ENCODE peak calls at places on chromosomes 4 and X, in four cellular contexts. V is HCT116, W is HepG2, Y is K562. J is an unnamed sample.

GRCh38 chr4:61231421-61231820 is 31.3 kb downstream of the ADGRL3 start:
- DNase-seq in V (no peak), W (no peak), Y (no peak), J (no peak)

GRCh38 chr4:186827542-186827887 is 103.9 kb upstream of the FAT1 start:
- DNase-seq in V (no peak), W (no peak), Y (no peak), J (no peak)

GRCh38 chrX:85619962-85620361 is 240.5 kb upstream of the POF1B start:
- DNase-seq in V (no peak), W (no peak), Y (no peak), J (no peak)

GRCh38 chr4:76200771-76201224 is 12.8 kb downstream of the SCARB2 start:
- DNase-seq in V (no peak), W (peak), Y (no peak), J (no peak)

GRCh38 chrX:135112096-135112729 is 8.1 kb downstream of the ETDB start:
- DNase-seq in V (peak), W (no peak), Y (peak), J (no peak)

GRCh38 chr4:40305329-40306193 is 29.6 kb upstream of the CHRNA9 start:
- DNase-seq in V (no peak), W (no peak), Y (no peak), J (peak)

GRCh38 chrX:9525511-9526248 is 60.8 kb downstream of the TBL1X start:
- DNase-seq in V (no peak), W (no peak), Y (no peak), J (no peak)

GRCh38 chr4:15990570-15991285 is 27.8 kb upstream of the FGFBP2 start:
- DNase-seq in V (no peak), W (no peak), Y (no peak), J (no peak)

GRCh38 chr4:8265171-8265929 is 4.2 kb upstream of the HTRA3 start:
- DNase-seq in V (no peak), W (no peak), Y (no peak), J (no peak)

GRCh38 chr4:73653695-73654106 is 33.5 kb upstream of the RASSF6 start:
- DNase-seq in V (peak), W (peak), Y (peak), J (peak)

GRCh38 chrX:2894885-2895292 is 34.2 kb downstream of the ARSD start:
- DNase-seq in V (no peak), W (peak), Y (no peak), J (no peak)

GRCh38 chrX:13808293-13808692 is 8.6 kb downstream of the GPM6B start:
- DNase-seq in V (no peak), W (no peak), Y (no peak), J (no peak)

GRCh38 chrX:134948333-134949241 is 42.2 kb upstream of the SMIM10 start:
- DNase-seq in V (peak), W (peak), Y (no peak), J (no peak)

GRCh38 chr4:183249854-183250253 is 70.2 kb downstream of the CLDN22 start:
- DNase-seq in V (no peak), W (peak), Y (peak), J (no peak)

GRCh38 chr4:121072836-121073362 is 564 bp upstream of the NDNF start:
- DNase-seq in V (no peak), W (no peak), Y (no peak), J (no peak)

GRCh38 chr4:154142664-154143063 is 348.9 kb downstream of the DCHS2 start:
- DNase-seq in V (no peak), W (no peak), Y (no peak), J (no peak)

GRCh38 chr4:93779228-93779627 is 49.3 kb upstream of the ATOH1 start:
- DNase-seq in V (no peak), W (no peak), Y (no peak), J (no peak)

GRCh38 chr4:81466841-81467671 is 4.7 kb downstream of the RASGEF1B start:
- DNase-seq in V (peak), W (peak), Y (peak), J (peak)

GRCh38 chrX:13293700-13294099 is 26.2 kb downstream of the ATXN3L start:
- DNase-seq in V (no peak), W (no peak), Y (no peak), J (no peak)

GRCh38 chrX:555589-556220 is 74.9 kb upstream of the SHOX start:
- DNase-seq in V (no peak), W (no peak), Y (no peak), J (no peak)

GRCh38 chr4:47075241-47075640 is 43.9 kb downstream of the GABRB1 start:
- DNase-seq in V (no peak), W (no peak), Y (no peak), J (no peak)

GRCh38 chr4:186829740-186830449 is 106.2 kb upstream of the FAT1 start:
- DNase-seq in V (peak), W (peak), Y (peak), J (no peak)

GRCh38 chr4:40576651-40577480 is 52.8 kb downstream of the RBM47 start:
- DNase-seq in V (peak), W (peak), Y (peak), J (peak)

GRCh38 chrX:80648023-80648422 is 161.7 kb downstream of the BRWD3 start:
- DNase-seq in V (no peak), W (no peak), Y (peak), J (no peak)

GRCh38 chr4:144647095-144647959 is 1.4 kb downstream of the HHIP start:
- DNase-seq in V (no peak), W (no peak), Y (peak), J (no peak)

GRCh38 chrX:65644621-65645287 is 22.7 kb upstream of the MSN start:
- DNase-seq in V (peak), W (no peak), Y (peak), J (no peak)

GRCh38 chr4:168524006-168524405 is 27.2 kb downstream of the PALLD start:
- DNase-seq in V (no peak), W (no peak), Y (no peak), J (no peak)

GRCh38 chrX:43643662-43644061 is 12.4 kb upstream of the MAOA start:
- DNase-seq in V (no peak), W (no peak), Y (no peak), J (no peak)

DNA sequence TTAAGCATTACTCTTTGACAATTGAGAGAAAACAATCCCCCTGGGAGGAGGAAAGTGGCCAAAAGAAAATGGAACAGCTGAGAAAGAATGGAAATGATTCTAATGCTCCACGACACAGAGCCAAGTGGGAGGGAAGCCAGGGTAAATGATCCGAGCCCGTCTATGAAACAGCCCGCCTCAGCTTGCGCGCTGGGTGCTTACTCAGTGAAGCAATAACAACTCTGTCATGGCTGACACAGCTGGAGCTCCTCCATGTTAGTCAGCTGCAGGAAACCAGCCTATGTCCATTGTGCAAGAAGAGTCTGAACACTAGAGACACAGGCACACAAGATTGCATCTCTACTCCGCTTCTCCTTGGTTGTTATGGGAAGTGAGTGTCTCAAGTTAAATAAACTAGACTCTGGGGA is 19.3 kb downstream of the NOA1 start:
- DNase-seq in V (no peak), W (no peak), Y (peak), J (no peak)
- TF ChIP-seq SP1 in V (no peak), W (no peak), Y (no peak), J (no peak)

DNA sequence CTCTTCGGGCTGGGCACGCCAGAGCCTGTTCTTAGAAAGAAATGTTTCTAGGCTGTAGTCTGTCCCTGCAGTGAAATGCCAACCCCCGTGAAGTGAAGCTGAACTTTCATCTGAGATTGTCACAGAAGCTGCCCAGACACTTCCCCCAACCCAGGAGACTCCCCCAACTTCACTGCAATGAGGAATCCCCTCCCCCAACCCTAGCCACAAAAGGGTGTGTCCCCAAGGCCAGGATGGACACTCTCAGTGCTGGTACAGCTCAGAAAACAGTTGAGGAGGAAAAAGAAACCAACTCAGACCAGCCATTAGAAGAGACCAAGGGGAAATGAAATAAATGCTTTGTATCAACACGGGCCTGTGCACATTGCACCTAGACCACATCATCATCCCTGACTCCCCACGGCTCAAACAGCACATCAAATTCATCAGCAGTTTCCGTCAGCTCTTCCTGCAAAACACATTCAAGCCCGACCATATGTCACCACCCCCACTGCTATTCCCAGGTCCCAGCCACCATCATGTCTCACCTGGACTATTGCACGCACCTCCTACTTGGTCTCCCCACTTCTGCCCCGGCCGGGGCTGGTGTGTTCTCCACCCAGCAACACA is 8.3 kb upstream of the MAN2B2 start:
- DNase-seq in V (no peak), W (no peak), Y (no peak), J (no peak)
- TF ChIP-seq REST in V (no peak), W (no peak), Y (no peak), J (no peak)

GRCh38 chr4:119170195-119170594 is 34.6 kb downstream of the MYOZ2 start:
- DNase-seq in V (no peak), W (no peak), Y (no peak), J (no peak)

GRCh38 chr4:119172223-119172622 is 36.6 kb downstream of the MYOZ2 start:
- DNase-seq in V (no peak), W (no peak), Y (no peak), J (no peak)
- TF ChIP-seq SP1 in V (peak), W (no peak), Y (no peak), J (no peak)

GRCh38 chr4:107210450-107211239 is 174.5 kb upstream of the DKK2 start:
- DNase-seq in V (no peak), W (no peak), Y (no peak), J (no peak)
- TF ChIP-seq REST in V (no peak), W (no peak), Y (no peak), J (no peak)

J was measured in GM12878.